ENCODE peak calls at places on chromosomes 7 and 10, in eight cellular contexts. W is NCI-H1436; P is H54; M is iris pigment epithelial cell; V is left ventricle myocardium inferior; Z is activated CD8-positive, alpha-beta memory T cell treated with anti-CD3 and anti-CD28 coated beads for 48 hours; X is AG09309; N is amniotic stem cell. D is an unnamed sample.

GRCh38 chr7:149558149-149558861 is 60.7 kb upstream of the ZNF746 start:
- DNase-seq in W (no peak), P (peak; percentile 78), M (no peak), V (no peak), Z (no peak), X (peak; percentile 23), N (no peak), D (no peak)

GRCh38 chr7:99794585-99795502 is 10.9 kb upstream of the CYP3A4 start:
- DNase-seq in W (no peak), P (no peak), M (peak; percentile 9), V (no peak), Z (no peak), X (no peak), N (no peak), D (peak; percentile 40)

GRCh38 chr10:110363572-110364411 is 59.1 kb upstream of the SMNDC1 start:
- DNase-seq in W (peak; percentile 8), P (no peak), M (no peak), V (no peak), Z (no peak), X (no peak), N (no peak), D (no peak)

GRCh38 chr10:62735464-62736188 is 68.9 kb upstream of the ADO start:
- DNase-seq in W (no peak), P (peak; percentile 22), M (peak; percentile 23), V (no peak), Z (no peak), X (no peak), N (no peak), D (no peak)

GRCh38 chr7:5629941-5630340 is 151.5 kb downstream of the RNF216 start:
- DNase-seq in W (no peak), P (peak; percentile 99), M (peak; percentile 65), V (no peak), Z (no peak), X (no peak), N (peak; percentile 49), D (peak; percentile 20)

GRCh38 chr10:11237571-11237970 is 219.9 kb downstream of the CELF2 start:
- DNase-seq in W (no peak), P (no peak), M (no peak), V (no peak), Z (no peak), X (no peak), N (no peak), D (no peak)

GRCh38 chr7:4667776-4668509 is 14.2 kb upstream of the FOXK1 start:
- DNase-seq in W (no peak), P (no peak), M (peak; percentile 86), V (no peak), Z (no peak), X (peak; percentile 84), N (peak; percentile 60), D (peak; percentile 44)

GRCh38 chr7:155288055-155288454 is 9.6 kb upstream of the INSIG1 start:
- DNase-seq in W (no peak), P (no peak), M (no peak), V (no peak), Z (no peak), X (no peak), N (no peak), D (no peak)

GRCh38 chr7:37065779-37066271 is 341.5 kb upstream of the AOAH start:
- DNase-seq in W (no peak), P (no peak), M (peak; percentile 34), V (no peak), Z (no peak), X (peak; percentile 13), N (no peak), D (no peak)

GRCh38 chr7:74709880-74710671 is 52.6 kb downstream of the GTF2I start:
- DNase-seq in W (no peak), P (no peak), M (peak; percentile 22), V (no peak), Z (no peak), X (no peak), N (no peak), D (no peak)

GRCh38 chr7:152351168-152351567 is 84.6 kb downstream of the KMT2C start:
- DNase-seq in W (no peak), P (no peak), M (no peak), V (no peak), Z (no peak), X (no peak), N (no peak), D (no peak)

GRCh38 chr10:48243487-48243886 is 31.0 kb downstream of the FRMPD2 start:
- DNase-seq in W (no peak), P (no peak), M (no peak), V (no peak), Z (no peak), X (no peak), N (no peak), D (no peak)

GRCh38 chr10:30080161-30080560 is 20.8 kb upstream of the JCAD start:
- DNase-seq in W (no peak), P (no peak), M (no peak), V (no peak), Z (no peak), X (no peak), N (no peak), D (no peak)

GRCh38 chr10:102508506-102508905 is 4.7 kb downstream of the SUFU start:
- DNase-seq in W (no peak), P (no peak), M (no peak), V (no peak), Z (no peak), X (no peak), N (no peak), D (no peak)

GRCh38 chr10:86340176-86340990 is 26.2 kb downstream of the GRID1 start:
- DNase-seq in W (peak; percentile 63), P (no peak), M (no peak), V (no peak), Z (no peak), X (no peak), N (no peak), D (no peak)

GRCh38 chr7:34042406-34042805 is 137.1 kb downstream of the BMPER start:
- DNase-seq in W (no peak), P (no peak), M (peak; percentile 47), V (no peak), Z (no peak), X (no peak), N (no peak), D (no peak)

GRCh38 chr7:63789378-63790176 is 209.1 kb upstream of the ZNF722 start:
- DNase-seq in W (no peak), P (no peak), M (no peak), V (peak; percentile 22), Z (no peak), X (no peak), N (no peak), D (no peak)

GRCh38 chr10:131948501-131948900 is 33.2 kb downstream of the BNIP3 start:
- DNase-seq in W (no peak), P (no peak), M (no peak), V (no peak), Z (no peak), X (no peak), N (no peak), D (no peak)

GRCh38 chr10:71079761-71080380 is 132.5 kb upstream of the UNC5B start:
- DNase-seq in W (no peak), P (no peak), M (no peak), V (no peak), Z (no peak), X (no peak), N (no peak), D (no peak)

GRCh38 chr7:25460426-25460825 is 232.1 kb upstream of the NPVF start:
- DNase-seq in W (no peak), P (no peak), M (no peak), V (no peak), Z (no peak), X (no peak), N (no peak), D (no peak)

GRCh38 chr7:15685358-15686181 is 913 bp downstream of the MEOX2 start:
- DNase-seq in W (no peak), P (no peak), M (peak; percentile 14), V (peak; percentile 67), Z (no peak), X (peak; percentile 82), N (no peak), D (no peak)

GRCh38 chr10:100872034-100872791 is 40.5 kb upstream of the SLF2 start:
- DNase-seq in W (peak; percentile 13), P (peak; percentile 54), M (peak; percentile 51), V (no peak), Z (peak; percentile 35), X (no peak), N (no peak), D (peak; percentile 69)